ENCODE peak calls at places on chromosomes 3 and 15, in ten cellular contexts. One of them, this sample, is unnamed. For H3K4me1, the result is how much of the 10 kb centered on the place peaks cover.

GRCh38 chr3:12318758-12319621 is 30.1 kb downstream of the PPARG start:
- DNase-seq in fibroblast of lung: peak
- DNase-seq in neural progenitor cell: no peak
- DNase-seq in A673: no peak
- DNase-seq in astrocyte: no peak
- DNase-seq in GM23338: no peak
- DNase-seq in endodermal cell: no peak
- DNase-seq in heart right ventricle: no peak
- DNase-seq in left lung: no peak
- DNase-seq in ovary: no peak
- DNase-seq in this sample: no peak

GRCh38 chr3:183698318-183698731 is 728 bp downstream of the YEATS2 start:
- DNase-seq in fibroblast of lung: peak
- DNase-seq in neural progenitor cell: peak
- DNase-seq in A673: no peak
- DNase-seq in astrocyte: peak
- DNase-seq in GM23338: peak
- DNase-seq in endodermal cell: no peak
- DNase-seq in heart right ventricle: peak
- DNase-seq in left lung: no peak
- DNase-seq in ovary: no peak
- DNase-seq in this sample: no peak

GRCh38 chr3:61541694-61542093 is 19.7 kb upstream of the PTPRG start:
- DNase-seq in fibroblast of lung: no peak
- DNase-seq in neural progenitor cell: no peak
- DNase-seq in A673: no peak
- DNase-seq in astrocyte: no peak
- DNase-seq in GM23338: no peak
- DNase-seq in endodermal cell: no peak
- DNase-seq in heart right ventricle: no peak
- DNase-seq in left lung: no peak
- DNase-seq in ovary: no peak
- DNase-seq in this sample: no peak

GRCh38 chr3:134306334-134306733 is 55.7 kb upstream of the RYK start:
- DNase-seq in fibroblast of lung: no peak
- DNase-seq in neural progenitor cell: no peak
- DNase-seq in A673: no peak
- DNase-seq in astrocyte: no peak
- DNase-seq in GM23338: no peak
- DNase-seq in endodermal cell: no peak
- DNase-seq in heart right ventricle: no peak
- DNase-seq in left lung: no peak
- DNase-seq in ovary: no peak
- DNase-seq in this sample: no peak

GRCh38 chr15:80788536-80788935 is 9.4 kb downstream of the CEMIP start:
- DNase-seq in fibroblast of lung: peak
- DNase-seq in neural progenitor cell: no peak
- DNase-seq in A673: no peak
- DNase-seq in astrocyte: peak
- DNase-seq in GM23338: no peak
- DNase-seq in endodermal cell: no peak
- DNase-seq in heart right ventricle: no peak
- DNase-seq in left lung: no peak
- DNase-seq in ovary: no peak
- DNase-seq in this sample: no peak

GRCh38 chr15:78306176-78306774 is 6.9 kb upstream of the SKIC8 start:
- DNase-seq in fibroblast of lung: peak
- DNase-seq in neural progenitor cell: no peak
- DNase-seq in A673: no peak
- DNase-seq in astrocyte: peak
- DNase-seq in GM23338: no peak
- DNase-seq in endodermal cell: no peak
- DNase-seq in heart right ventricle: no peak
- DNase-seq in left lung: no peak
- DNase-seq in ovary: no peak
- DNase-seq in this sample: no peak

GRCh38 chr3:108388136-108389132 is 92.1 kb downstream of the HHLA2 start:
- DNase-seq in fibroblast of lung: no peak
- DNase-seq in neural progenitor cell: no peak
- DNase-seq in A673: peak
- DNase-seq in astrocyte: peak
- DNase-seq in GM23338: no peak
- DNase-seq in endodermal cell: no peak
- DNase-seq in heart right ventricle: no peak
- DNase-seq in left lung: no peak
- DNase-seq in ovary: no peak
- DNase-seq in this sample: no peak

GRCh38 chr3:25493786-25494185 is 65.7 kb downstream of the RARB start:
- DNase-seq in fibroblast of lung: no peak
- DNase-seq in neural progenitor cell: no peak
- DNase-seq in A673: no peak
- DNase-seq in astrocyte: peak
- DNase-seq in GM23338: no peak
- DNase-seq in endodermal cell: no peak
- DNase-seq in heart right ventricle: no peak
- DNase-seq in left lung: no peak
- DNase-seq in ovary: no peak
- DNase-seq in this sample: no peak

GRCh38 chr15:87816811-87817210 is 439.7 kb downstream of the NTRK3 start:
- DNase-seq in fibroblast of lung: peak
- DNase-seq in neural progenitor cell: no peak
- DNase-seq in A673: no peak
- DNase-seq in astrocyte: peak
- DNase-seq in GM23338: no peak
- DNase-seq in endodermal cell: no peak
- DNase-seq in heart right ventricle: no peak
- DNase-seq in left lung: no peak
- DNase-seq in ovary: no peak
- DNase-seq in this sample: no peak

GRCh38 chr3:16917256-16917935 is 32.6 kb downstream of the PLCL2 start:
- DNase-seq in fibroblast of lung: no peak
- DNase-seq in neural progenitor cell: no peak
- DNase-seq in A673: no peak
- DNase-seq in astrocyte: peak
- DNase-seq in GM23338: no peak
- DNase-seq in endodermal cell: no peak
- DNase-seq in heart right ventricle: no peak
- DNase-seq in left lung: no peak
- DNase-seq in ovary: no peak
- DNase-seq in this sample: no peak

GRCh38 chr15:77992356-77993222 is 84.9 kb downstream of the TBC1D2B start:
- DNase-seq in fibroblast of lung: no peak
- DNase-seq in neural progenitor cell: no peak
- DNase-seq in A673: no peak
- DNase-seq in astrocyte: no peak
- DNase-seq in GM23338: no peak
- DNase-seq in endodermal cell: no peak
- DNase-seq in heart right ventricle: no peak
- DNase-seq in left lung: peak
- DNase-seq in ovary: peak
- DNase-seq in this sample: no peak

GRCh38 chr3:8632402-8633237 is 12.0 kb downstream of the SSUH2 start:
- DNase-seq in fibroblast of lung: no peak
- DNase-seq in neural progenitor cell: no peak
- DNase-seq in A673: no peak
- DNase-seq in astrocyte: no peak
- DNase-seq in GM23338: no peak
- DNase-seq in endodermal cell: no peak
- DNase-seq in heart right ventricle: no peak
- DNase-seq in left lung: no peak
- DNase-seq in ovary: no peak
- DNase-seq in this sample: no peak

GRCh38 chr3:180529778-180530177 is 72.2 kb upstream of the TTC14 start:
- DNase-seq in fibroblast of lung: no peak
- DNase-seq in neural progenitor cell: no peak
- DNase-seq in A673: no peak
- DNase-seq in astrocyte: no peak
- DNase-seq in GM23338: no peak
- DNase-seq in endodermal cell: no peak
- DNase-seq in heart right ventricle: no peak
- DNase-seq in left lung: no peak
- DNase-seq in ovary: no peak
- DNase-seq in this sample: no peak

GRCh38 chr3:80000022-80000421 is 232.2 kb upstream of the ROBO1 start:
- DNase-seq in fibroblast of lung: no peak
- DNase-seq in neural progenitor cell: no peak
- DNase-seq in A673: no peak
- DNase-seq in astrocyte: peak
- DNase-seq in GM23338: no peak
- DNase-seq in endodermal cell: no peak
- DNase-seq in heart right ventricle: no peak
- DNase-seq in left lung: no peak
- DNase-seq in ovary: no peak
- DNase-seq in this sample: no peak

GRCh38 chr3:119289371-119289770 is 4.8 kb upstream of the ARHGAP31 start:
- DNase-seq in fibroblast of lung: no peak
- DNase-seq in neural progenitor cell: no peak
- DNase-seq in A673: no peak
- DNase-seq in astrocyte: no peak
- DNase-seq in GM23338: no peak
- DNase-seq in endodermal cell: no peak
- DNase-seq in heart right ventricle: no peak
- DNase-seq in left lung: no peak
- DNase-seq in ovary: no peak
- DNase-seq in this sample: no peak

GRCh38 chr15:45795487-45796069 is 160.7 kb downstream of the SQOR start:
- DNase-seq in fibroblast of lung: peak
- DNase-seq in neural progenitor cell: peak
- DNase-seq in A673: peak
- DNase-seq in astrocyte: no peak
- DNase-seq in GM23338: peak
- DNase-seq in endodermal cell: peak
- DNase-seq in heart right ventricle: no peak
- DNase-seq in left lung: no peak
- DNase-seq in ovary: no peak
- DNase-seq in this sample: no peak

GRCh38 chr15:66800584-66801235 is 98.7 kb downstream of the SMAD6 start:
- DNase-seq in fibroblast of lung: no peak
- DNase-seq in neural progenitor cell: no peak
- DNase-seq in A673: no peak
- DNase-seq in astrocyte: peak
- DNase-seq in GM23338: no peak
- DNase-seq in endodermal cell: peak
- DNase-seq in heart right ventricle: no peak
- DNase-seq in left lung: no peak
- DNase-seq in ovary: no peak
- DNase-seq in this sample: no peak

GRCh38 chr3:197711973-197712707 is 24.6 kb downstream of the RUBCN start:
- DNase-seq in fibroblast of lung: peak
- DNase-seq in neural progenitor cell: peak
- DNase-seq in A673: peak
- DNase-seq in astrocyte: peak
- DNase-seq in GM23338: peak
- DNase-seq in endodermal cell: peak
- DNase-seq in heart right ventricle: peak
- DNase-seq in left lung: peak
- DNase-seq in ovary: peak
- DNase-seq in this sample: peak

GRCh38 chr3:197709135-197709534 is 27.6 kb downstream of the RUBCN start:
- DNase-seq in fibroblast of lung: no peak
- DNase-seq in neural progenitor cell: no peak
- DNase-seq in A673: no peak
- DNase-seq in astrocyte: no peak
- DNase-seq in GM23338: no peak
- DNase-seq in endodermal cell: no peak
- DNase-seq in heart right ventricle: no peak
- DNase-seq in left lung: no peak
- DNase-seq in ovary: no peak
- DNase-seq in this sample: no peak

GRCh38 chr3:197718904-197719303 is 17.8 kb downstream of the RUBCN start:
- DNase-seq in fibroblast of lung: peak
- DNase-seq in neural progenitor cell: no peak
- DNase-seq in A673: no peak
- DNase-seq in astrocyte: peak
- DNase-seq in GM23338: no peak
- DNase-seq in endodermal cell: no peak
- DNase-seq in heart right ventricle: no peak
- DNase-seq in left lung: no peak
- DNase-seq in ovary: no peak
- DNase-seq in this sample: no peak

GRCh38 chr3:197714251-197714650 is 22.5 kb downstream of the RUBCN start:
- DNase-seq in fibroblast of lung: no peak
- DNase-seq in neural progenitor cell: no peak
- DNase-seq in A673: no peak
- DNase-seq in astrocyte: no peak
- DNase-seq in GM23338: no peak
- DNase-seq in endodermal cell: no peak
- DNase-seq in heart right ventricle: no peak
- DNase-seq in left lung: no peak
- DNase-seq in ovary: no peak
- DNase-seq in this sample: no peak

GRCh38 chr3:197713477-197713822 is 23.3 kb downstream of the RUBCN start:
- DNase-seq in fibroblast of lung: no peak
- DNase-seq in neural progenitor cell: no peak
- DNase-seq in A673: no peak
- DNase-seq in astrocyte: no peak
- DNase-seq in GM23338: no peak
- DNase-seq in endodermal cell: no peak
- DNase-seq in heart right ventricle: no peak
- DNase-seq in left lung: no peak
- DNase-seq in ovary: no peak
- DNase-seq in this sample: no peak
- H3K4me1 ChIP-seq in fibroblast of lung: under half
- H3K4me1 ChIP-seq in neural progenitor cell: under half
- H3K4me1 ChIP-seq in A673: under half
- H3K4me1 ChIP-seq in astrocyte: under half
- H3K4me1 ChIP-seq in GM23338: under half
- H3K4me1 ChIP-seq in endodermal cell: under half
- H3K4me1 ChIP-seq in heart right ventricle: under half
- H3K4me1 ChIP-seq in left lung: under half
- H3K4me1 ChIP-seq in ovary: under half
- H3K4me1 ChIP-seq in this sample: under half

GRCh38 chr3:19632099-19633074 is 301.6 kb downstream of the EFHB start:
- DNase-seq in fibroblast of lung: no peak
- DNase-seq in neural progenitor cell: no peak
- DNase-seq in A673: no peak
- DNase-seq in astrocyte: no peak
- DNase-seq in GM23338: peak
- DNase-seq in endodermal cell: peak
- DNase-seq in heart right ventricle: no peak
- DNase-seq in left lung: no peak
- DNase-seq in ovary: no peak
- DNase-seq in this sample: no peak
- H3K4me1 ChIP-seq in fibroblast of lung: under half
- H3K4me1 ChIP-seq in neural progenitor cell: under half
- H3K4me1 ChIP-seq in A673: under half
- H3K4me1 ChIP-seq in astrocyte: under half
- H3K4me1 ChIP-seq in GM23338: under half
- H3K4me1 ChIP-seq in endodermal cell: under half
- H3K4me1 ChIP-seq in heart right ventricle: under half
- H3K4me1 ChIP-seq in left lung: under half
- H3K4me1 ChIP-seq in ovary: under half
- H3K4me1 ChIP-seq in this sample: under half

GRCh38 chr15:68606332-68606731 is 27.5 kb downstream of the CORO2B start:
- DNase-seq in fibroblast of lung: peak
- DNase-seq in neural progenitor cell: no peak
- DNase-seq in A673: no peak
- DNase-seq in astrocyte: no peak
- DNase-seq in GM23338: no peak
- DNase-seq in endodermal cell: no peak
- DNase-seq in heart right ventricle: no peak
- DNase-seq in left lung: no peak
- DNase-seq in ovary: no peak
- DNase-seq in this sample: no peak
- H3K4me1 ChIP-seq in fibroblast of lung: under half
- H3K4me1 ChIP-seq in neural progenitor cell: under half
- H3K4me1 ChIP-seq in A673: under half
- H3K4me1 ChIP-seq in astrocyte: under half
- H3K4me1 ChIP-seq in GM23338: under half
- H3K4me1 ChIP-seq in endodermal cell: under half
- H3K4me1 ChIP-seq in heart right ventricle: half or more
- H3K4me1 ChIP-seq in left lung: under half
- H3K4me1 ChIP-seq in ovary: under half
- H3K4me1 ChIP-seq in this sample: under half

GRCh38 chr15:48671381-48672022 is 26.0 kb upstream of the FBN1 start:
- DNase-seq in fibroblast of lung: peak
- DNase-seq in neural progenitor cell: no peak
- DNase-seq in A673: no peak
- DNase-seq in astrocyte: peak
- DNase-seq in GM23338: no peak
- DNase-seq in endodermal cell: no peak
- DNase-seq in heart right ventricle: peak
- DNase-seq in left lung: no peak
- DNase-seq in ovary: peak
- DNase-seq in this sample: no peak
- H3K4me1 ChIP-seq in fibroblast of lung: under half
- H3K4me1 ChIP-seq in neural progenitor cell: under half
- H3K4me1 ChIP-seq in A673: under half
- H3K4me1 ChIP-seq in astrocyte: under half
- H3K4me1 ChIP-seq in GM23338: under half
- H3K4me1 ChIP-seq in endodermal cell: under half
- H3K4me1 ChIP-seq in heart right ventricle: under half
- H3K4me1 ChIP-seq in left lung: under half
- H3K4me1 ChIP-seq in ovary: under half
- H3K4me1 ChIP-seq in this sample: under half